ENCODE peak calls at places on chromosomes 13 and 19, in nine cellular contexts. One of them, this sample, is unnamed.

GRCh38 chr19:38877781-38878574 is at the start of gene RINL:
- DNase-seq in upper lobe of left lung: no peak
- DNase-seq in SK-N-SH: peak; percentile 49
- DNase-seq in A549: no peak
- DNase-seq in suprapubic skin: no peak
- DNase-seq in tibial nerve: no peak
- DNase-seq in H1: no peak
- DNase-seq in stomach: peak; percentile 46
- DNase-seq in K562: peak; percentile 55
- DNase-seq in this sample: no peak

GRCh38 chr13:112724788-112725345 is 35.0 kb downstream of the ATP11A start:
- DNase-seq in A549: no peak
- DNase-seq in tibial nerve: no peak
- DNase-seq in suprapubic skin: peak; percentile 42
- DNase-seq in upper lobe of left lung: peak; percentile 54
- DNase-seq in H1: no peak
- DNase-seq in SK-N-SH: no peak
- DNase-seq in stomach: no peak
- DNase-seq in K562: no peak
- DNase-seq in this sample: no peak

GRCh38 chr19:34678421-34678820 is 943 bp downstream of the ZNF302 start:
- DNase-seq in K562: no peak
- DNase-seq in A549: no peak
- DNase-seq in upper lobe of left lung: no peak
- DNase-seq in SK-N-SH: no peak
- DNase-seq in suprapubic skin: no peak
- DNase-seq in stomach: no peak
- DNase-seq in H1: no peak
- DNase-seq in tibial nerve: no peak
- DNase-seq in this sample: no peak

GRCh38 chr19:11578342-11579142 is 1.1 kb upstream of the ACP5 start:
- DNase-seq in H1: no peak
- DNase-seq in stomach: peak; percentile 67
- DNase-seq in A549: no peak
- DNase-seq in K562: peak; percentile 68
- DNase-seq in upper lobe of left lung: peak; percentile 89
- DNase-seq in tibial nerve: peak; percentile 52
- DNase-seq in SK-N-SH: peak; percentile 43
- DNase-seq in suprapubic skin: no peak
- DNase-seq in this sample: peak; percentile 72

GRCh38 chr13:110680852-110681251 is 25.1 kb downstream of the CARS2 start:
- DNase-seq in K562: peak; percentile 31
- DNase-seq in suprapubic skin: no peak
- DNase-seq in A549: peak; percentile 42
- DNase-seq in SK-N-SH: peak; percentile 69
- DNase-seq in stomach: no peak
- DNase-seq in tibial nerve: no peak
- DNase-seq in H1: no peak
- DNase-seq in upper lobe of left lung: no peak
- DNase-seq in this sample: no peak

GRCh38 chr19:52690395-52691214 is 44.2 kb downstream of the ZNF611 start:
- DNase-seq in H1: peak; percentile 49
- DNase-seq in suprapubic skin: peak; percentile 97
- DNase-seq in stomach: peak; percentile 93
- DNase-seq in SK-N-SH: peak; percentile 94
- DNase-seq in upper lobe of left lung: peak; percentile 99
- DNase-seq in K562: peak; percentile 92
- DNase-seq in tibial nerve: peak; percentile 92
- DNase-seq in A549: no peak
- DNase-seq in this sample: peak; percentile 93

GRCh38 chr13:83153833-83154232 is 728.4 kb downstream of the SLITRK1 start:
- DNase-seq in SK-N-SH: no peak
- DNase-seq in A549: no peak
- DNase-seq in K562: no peak
- DNase-seq in H1: no peak
- DNase-seq in tibial nerve: no peak
- DNase-seq in upper lobe of left lung: no peak
- DNase-seq in suprapubic skin: no peak
- DNase-seq in stomach: no peak
- DNase-seq in this sample: no peak

GRCh38 chr19:48896191-48896720 is 2.3 kb downstream of the TULP2 start:
- DNase-seq in suprapubic skin: peak; percentile 82
- DNase-seq in H1: peak; percentile 64
- DNase-seq in K562: peak; percentile 84
- DNase-seq in stomach: no peak
- DNase-seq in upper lobe of left lung: peak; percentile 84
- DNase-seq in SK-N-SH: peak; percentile 90
- DNase-seq in A549: no peak
- DNase-seq in tibial nerve: peak; percentile 71
- DNase-seq in this sample: peak; percentile 88

GRCh38 chr19:7772752-7773291 is 9.8 kb downstream of the CLEC4M start:
- DNase-seq in SK-N-SH: no peak
- DNase-seq in K562: no peak
- DNase-seq in A549: no peak
- DNase-seq in tibial nerve: no peak
- DNase-seq in H1: no peak
- DNase-seq in stomach: no peak
- DNase-seq in suprapubic skin: no peak
- DNase-seq in upper lobe of left lung: no peak
- DNase-seq in this sample: no peak

GRCh38 chr13:101661839-101662238 is 209.4 kb downstream of the ITGBL1 start:
- DNase-seq in stomach: no peak
- DNase-seq in H1: no peak
- DNase-seq in SK-N-SH: no peak
- DNase-seq in A549: no peak
- DNase-seq in upper lobe of left lung: no peak
- DNase-seq in tibial nerve: no peak
- DNase-seq in K562: no peak
- DNase-seq in suprapubic skin: no peak
- DNase-seq in this sample: no peak
- TF ChIP-seq EP300 in stomach: no peak
- TF ChIP-seq EP300 in H1: no peak
- TF ChIP-seq EP300 in SK-N-SH: no peak
- TF ChIP-seq EP300 in A549: no peak
- TF ChIP-seq EP300 in upper lobe of left lung: no peak
- TF ChIP-seq EP300 in tibial nerve: no peak
- TF ChIP-seq EP300 in K562: no peak
- TF ChIP-seq EP300 in suprapubic skin: no peak
- TF ChIP-seq EP300 in this sample: no peak

GRCh38 chr19:3353493-3353892 is 12.9 kb upstream of the NFIC start:
- DNase-seq in H1: no peak
- DNase-seq in K562: no peak
- DNase-seq in SK-N-SH: no peak
- DNase-seq in tibial nerve: no peak
- DNase-seq in upper lobe of left lung: no peak
- DNase-seq in stomach: no peak
- DNase-seq in A549: no peak
- DNase-seq in suprapubic skin: no peak
- DNase-seq in this sample: no peak

GRCh38 chr19:3348042-3348441 is 18.3 kb upstream of the NFIC start:
- DNase-seq in stomach: no peak
- DNase-seq in upper lobe of left lung: no peak
- DNase-seq in A549: no peak
- DNase-seq in K562: peak; percentile 8
- DNase-seq in SK-N-SH: no peak
- DNase-seq in suprapubic skin: no peak
- DNase-seq in H1: no peak
- DNase-seq in tibial nerve: no peak
- DNase-seq in this sample: no peak

GRCh38 chr19:3356805-3357204 is 9.6 kb upstream of the NFIC start:
- DNase-seq in H1: no peak
- DNase-seq in upper lobe of left lung: no peak
- DNase-seq in suprapubic skin: no peak
- DNase-seq in stomach: no peak
- DNase-seq in tibial nerve: no peak
- DNase-seq in A549: no peak
- DNase-seq in SK-N-SH: no peak
- DNase-seq in K562: no peak
- DNase-seq in this sample: no peak

GRCh38 chr19:3350014-3350663 is 16.2 kb upstream of the NFIC start:
- DNase-seq in H1: no peak
- DNase-seq in K562: no peak
- DNase-seq in A549: no peak
- DNase-seq in suprapubic skin: no peak
- DNase-seq in upper lobe of left lung: no peak
- DNase-seq in stomach: peak; percentile 76
- DNase-seq in SK-N-SH: no peak
- DNase-seq in tibial nerve: no peak
- DNase-seq in this sample: no peak

DNA sequence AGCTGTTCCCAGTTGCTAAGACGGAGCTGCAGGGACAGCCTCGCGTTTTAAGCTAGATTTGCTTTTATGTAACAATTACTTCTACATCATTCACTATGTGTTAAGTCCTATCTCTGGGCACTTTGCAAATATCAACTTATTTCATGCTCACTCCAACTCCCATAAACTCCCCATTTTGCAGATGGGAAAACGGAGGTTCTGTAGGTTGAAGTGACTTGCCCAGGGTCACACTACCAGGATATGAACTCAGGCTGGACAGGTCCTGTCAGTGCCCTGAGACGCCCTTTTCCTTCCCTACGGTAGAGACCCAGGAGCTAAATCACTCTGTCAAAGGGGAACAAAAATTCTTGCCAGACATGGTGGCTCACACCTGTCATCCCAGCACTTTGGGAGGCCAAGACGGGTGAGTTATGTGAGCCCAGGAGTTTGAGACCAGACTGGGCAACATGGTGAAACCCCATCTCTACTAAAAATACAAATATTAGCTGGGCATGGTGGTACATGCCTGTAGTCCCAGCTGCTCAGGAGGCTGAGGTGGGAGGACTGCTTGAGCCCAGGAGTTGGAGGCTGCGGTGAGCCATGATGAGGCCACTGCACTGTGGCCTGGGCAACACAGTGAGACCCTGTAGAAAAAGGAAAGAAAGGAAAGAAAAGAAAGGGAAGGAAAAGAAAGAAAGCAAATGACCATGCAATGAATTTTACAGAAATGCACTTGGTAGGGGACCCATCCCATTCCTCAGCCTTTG is 14.5 kb upstream of the NFIC start:
- DNase-seq in tibial nerve: no peak
- DNase-seq in upper lobe of left lung: no peak
- DNase-seq in A549: no peak
- DNase-seq in stomach: no peak
- DNase-seq in H1: no peak
- DNase-seq in K562: no peak
- DNase-seq in SK-N-SH: no peak
- DNase-seq in suprapubic skin: no peak
- DNase-seq in this sample: no peak
- H3K4me1 ChIP-seq in tibial nerve: peaks cover 3% of the 10 kb centered on the region
- H3K4me1 ChIP-seq in upper lobe of left lung: peaks cover 6% of the 10 kb centered on the region
- H3K4me1 ChIP-seq in A549: peaks cover 7% of the 10 kb centered on the region
- H3K4me1 ChIP-seq in stomach: peaks cover 33% of the 10 kb centered on the region
- H3K4me1 ChIP-seq in H1: no peaks in the 10 kb centered on the region
- H3K4me1 ChIP-seq in K562: no peaks in the 10 kb centered on the region
- H3K4me1 ChIP-seq in SK-N-SH: no peaks in the 10 kb centered on the region
- H3K4me1 ChIP-seq in suprapubic skin: peaks cover 3% of the 10 kb centered on the region
- H3K4me1 ChIP-seq in this sample: peaks cover 1% of the 10 kb centered on the region

GRCh38 chr13:20686167-20686566 is 17.3 kb upstream of the IL17D start:
- DNase-seq in suprapubic skin: no peak
- DNase-seq in A549: no peak
- DNase-seq in stomach: no peak
- DNase-seq in SK-N-SH: no peak
- DNase-seq in upper lobe of left lung: no peak
- DNase-seq in K562: no peak
- DNase-seq in H1: no peak
- DNase-seq in tibial nerve: no peak
- DNase-seq in this sample: no peak

GRCh38 chr13:20684041-20684440 is 19.5 kb upstream of the IL17D start:
- DNase-seq in tibial nerve: no peak
- DNase-seq in A549: no peak
- DNase-seq in suprapubic skin: no peak
- DNase-seq in stomach: no peak
- DNase-seq in H1: no peak
- DNase-seq in upper lobe of left lung: no peak
- DNase-seq in SK-N-SH: no peak
- DNase-seq in K562: no peak
- DNase-seq in this sample: no peak

GRCh38 chr13:20684535-20684934 is 19.0 kb upstream of the IL17D start:
- DNase-seq in H1: no peak
- DNase-seq in K562: no peak
- DNase-seq in SK-N-SH: no peak
- DNase-seq in A549: no peak
- DNase-seq in upper lobe of left lung: peak; percentile 47
- DNase-seq in tibial nerve: no peak
- DNase-seq in stomach: no peak
- DNase-seq in suprapubic skin: no peak
- DNase-seq in this sample: no peak

GRCh38 chr13:20686863-20687579 is 16.5 kb upstream of the IL17D start:
- DNase-seq in suprapubic skin: no peak
- DNase-seq in H1: no peak
- DNase-seq in tibial nerve: no peak
- DNase-seq in upper lobe of left lung: no peak
- DNase-seq in K562: no peak
- DNase-seq in SK-N-SH: no peak
- DNase-seq in stomach: no peak
- DNase-seq in A549: no peak
- DNase-seq in this sample: no peak

DNA sequence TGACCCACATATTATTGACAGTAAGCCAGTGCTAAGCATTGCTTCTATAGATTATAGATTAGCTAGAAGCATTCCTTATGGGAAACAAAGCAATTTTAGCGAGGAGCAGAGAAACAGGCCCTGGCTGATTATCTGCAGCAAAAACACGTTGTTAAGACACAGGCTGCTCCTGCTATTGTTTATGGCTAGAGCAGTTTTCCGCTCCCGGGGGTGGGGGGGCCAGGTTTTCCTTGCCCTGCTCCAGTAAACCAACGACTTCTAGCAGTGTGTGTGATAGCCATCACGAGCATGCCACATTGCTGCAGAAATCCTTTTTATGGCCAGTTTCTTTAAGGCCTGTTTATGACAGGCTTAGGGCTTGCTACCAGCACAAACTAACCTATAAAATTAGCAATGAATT is 18.5 kb upstream of the IL17D start:
- DNase-seq in suprapubic skin: no peak
- DNase-seq in A549: no peak
- DNase-seq in H1: no peak
- DNase-seq in stomach: no peak
- DNase-seq in tibial nerve: no peak
- DNase-seq in upper lobe of left lung: no peak
- DNase-seq in K562: no peak
- DNase-seq in SK-N-SH: no peak
- DNase-seq in this sample: no peak
- TF ChIP-seq EP300 in suprapubic skin: no peak
- TF ChIP-seq EP300 in A549: no peak
- TF ChIP-seq EP300 in H1: no peak
- TF ChIP-seq EP300 in stomach: no peak
- TF ChIP-seq EP300 in tibial nerve: no peak
- TF ChIP-seq EP300 in upper lobe of left lung: no peak
- TF ChIP-seq EP300 in K562: no peak
- TF ChIP-seq EP300 in SK-N-SH: no peak
- TF ChIP-seq EP300 in this sample: no peak

DNA sequence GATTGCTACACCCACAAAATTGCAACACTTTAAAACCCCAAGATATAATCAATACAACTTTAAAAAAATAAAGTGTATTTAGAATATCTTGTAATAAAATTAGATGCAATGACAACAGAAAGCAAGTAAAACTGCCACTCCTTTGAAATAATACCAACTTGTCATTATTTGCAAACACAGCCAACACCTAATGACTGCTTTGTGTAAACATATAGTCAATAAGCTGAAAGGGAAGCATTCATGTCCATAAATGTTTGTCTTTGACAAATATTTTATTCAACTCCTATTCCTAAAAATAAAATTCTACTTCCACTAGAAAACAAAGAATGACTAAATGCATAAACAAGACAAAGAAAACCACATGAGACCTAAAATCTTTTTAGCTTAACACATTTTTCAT is 6.6 kb downstream of the SMAD9 start:
- DNase-seq in K562: no peak
- DNase-seq in suprapubic skin: no peak
- DNase-seq in tibial nerve: no peak
- DNase-seq in upper lobe of left lung: no peak
- DNase-seq in stomach: no peak
- DNase-seq in H1: no peak
- DNase-seq in SK-N-SH: no peak
- DNase-seq in A549: no peak
- DNase-seq in this sample: no peak
- H3K4me1 ChIP-seq in K562: no peaks in the 10 kb centered on the region
- H3K4me1 ChIP-seq in suprapubic skin: peaks cover 2% of the 10 kb centered on the region
- H3K4me1 ChIP-seq in tibial nerve: no peaks in the 10 kb centered on the region
- H3K4me1 ChIP-seq in upper lobe of left lung: no peaks in the 10 kb centered on the region
- H3K4me1 ChIP-seq in stomach: peaks cover 43% of the 10 kb centered on the region
- H3K4me1 ChIP-seq in H1: no peaks in the 10 kb centered on the region
- H3K4me1 ChIP-seq in SK-N-SH: peaks cover 40% of the 10 kb centered on the region
- H3K4me1 ChIP-seq in A549: no peaks in the 10 kb centered on the region
- H3K4me1 ChIP-seq in this sample: peaks cover 3% of the 10 kb centered on the region

This sample was measured in ovary.